ENCODE peak calls at places on chromosomes 6 and 20, in six cellular contexts. One of them, this sample, is unnamed.
A peak's percentile ranks its signal among the peaks of the same experiment; 100 is the strongest.

GRCh38 chr6:91704531-91704930 is 1117.7 kb upstream of the MAP3K7 start:
- DNase-seq in AG04449: no peak
- DNase-seq in brain microvascular endothelial cell: peak; percentile 18
- DNase-seq in tibial nerve: no peak
- DNase-seq in IMR-90: peak; percentile 57
- DNase-seq in HCT116: no peak
- DNase-seq in this sample: peak; percentile 77

GRCh38 chr6:77368660-77369313 is 94.5 kb downstream of the HTR1B start:
- DNase-seq in AG04449: no peak
- DNase-seq in brain microvascular endothelial cell: no peak
- DNase-seq in tibial nerve: no peak
- DNase-seq in IMR-90: peak; percentile 38
- DNase-seq in HCT116: peak; percentile 18
- DNase-seq in this sample: peak; percentile 3

GRCh38 chr20:8385247-8385646 is 253.2 kb downstream of the PLCB1 start:
- DNase-seq in AG04449: peak; percentile 67
- DNase-seq in brain microvascular endothelial cell: peak; percentile 73
- DNase-seq in tibial nerve: no peak
- DNase-seq in IMR-90: peak; percentile 65
- DNase-seq in HCT116: no peak
- DNase-seq in this sample: peak; percentile 64

GRCh38 chr20:59207742-59208357 is 44.2 kb downstream of the ZNF831 start:
- DNase-seq in AG04449: no peak
- DNase-seq in brain microvascular endothelial cell: no peak
- DNase-seq in tibial nerve: no peak
- DNase-seq in IMR-90: no peak
- DNase-seq in HCT116: peak; percentile 16
- DNase-seq in this sample: no peak

GRCh38 chr20:7090001-7090400 is 322.5 kb downstream of the BMP2 start:
- DNase-seq in AG04449: no peak
- DNase-seq in brain microvascular endothelial cell: no peak
- DNase-seq in tibial nerve: no peak
- DNase-seq in IMR-90: no peak
- DNase-seq in HCT116: no peak
- DNase-seq in this sample: no peak

GRCh38 chr20:63567132-63567381 is 7.0 kb downstream of the HELZ2 start:
- DNase-seq in AG04449: no peak
- DNase-seq in brain microvascular endothelial cell: no peak
- DNase-seq in tibial nerve: no peak
- DNase-seq in IMR-90: no peak
- DNase-seq in HCT116: no peak
- DNase-seq in this sample: no peak

GRCh38 chr6:38646166-38646565 is 6.4 kb upstream of the BTBD9 start:
- DNase-seq in AG04449: no peak
- DNase-seq in brain microvascular endothelial cell: no peak
- DNase-seq in tibial nerve: no peak
- DNase-seq in IMR-90: peak; percentile 16
- DNase-seq in HCT116: no peak
- DNase-seq in this sample: peak; percentile 7

GRCh38 chr6:94636780-94637385 is 940.5 kb upstream of the MANEA start:
- DNase-seq in AG04449: no peak
- DNase-seq in brain microvascular endothelial cell: no peak
- DNase-seq in tibial nerve: no peak
- DNase-seq in IMR-90: peak; percentile 1
- DNase-seq in HCT116: peak; percentile 19
- DNase-seq in this sample: peak; percentile 13

GRCh38 chr20:5080384-5080877 is 39.3 kb downstream of the PCNA start:
- DNase-seq in AG04449: no peak
- DNase-seq in brain microvascular endothelial cell: no peak
- DNase-seq in tibial nerve: peak; percentile 62
- DNase-seq in IMR-90: peak; percentile 54
- DNase-seq in HCT116: no peak
- DNase-seq in this sample: no peak

GRCh38 chr20:64154590-64155257 is 9.5 kb upstream of the MYT1 start:
- DNase-seq in AG04449: no peak
- DNase-seq in brain microvascular endothelial cell: no peak
- DNase-seq in tibial nerve: no peak
- DNase-seq in IMR-90: no peak
- DNase-seq in HCT116: no peak
- DNase-seq in this sample: no peak

GRCh38 chr6:26519359-26519758 is 18.8 kb upstream of the HMGN4 start:
- DNase-seq in AG04449: no peak
- DNase-seq in brain microvascular endothelial cell: no peak
- DNase-seq in tibial nerve: no peak
- DNase-seq in IMR-90: no peak
- DNase-seq in HCT116: no peak
- DNase-seq in this sample: no peak

GRCh38 chr20:35478804-35479472 is 23.5 kb downstream of the CEP250 start:
- DNase-seq in AG04449: no peak
- DNase-seq in brain microvascular endothelial cell: peak; percentile 4
- DNase-seq in tibial nerve: no peak
- DNase-seq in IMR-90: no peak
- DNase-seq in HCT116: no peak
- DNase-seq in this sample: no peak

GRCh38 chr20:22757424-22758189 is 173.2 kb upstream of the FOXA2 start:
- DNase-seq in AG04449: no peak
- DNase-seq in brain microvascular endothelial cell: no peak
- DNase-seq in tibial nerve: no peak
- DNase-seq in IMR-90: no peak
- DNase-seq in HCT116: no peak
- DNase-seq in this sample: no peak

GRCh38 chr20:51752343-51752951 is 15.7 kb downstream of the ATP9A start:
- DNase-seq in AG04449: peak; percentile 80
- DNase-seq in brain microvascular endothelial cell: peak; percentile 55
- DNase-seq in tibial nerve: no peak
- DNase-seq in IMR-90: peak; percentile 93
- DNase-seq in HCT116: no peak
- DNase-seq in this sample: peak; percentile 87

GRCh38 chr6:148761532-148761951 is 14.7 kb downstream of the UST start:
- DNase-seq in AG04449: no peak
- DNase-seq in brain microvascular endothelial cell: peak; percentile 29
- DNase-seq in tibial nerve: no peak
- DNase-seq in IMR-90: peak; percentile 22
- DNase-seq in HCT116: no peak
- DNase-seq in this sample: peak; percentile 64

GRCh38 chr6:137200288-137200687 is 18.9 kb downstream of the IFNGR1 start:
- DNase-seq in AG04449: no peak
- DNase-seq in brain microvascular endothelial cell: no peak
- DNase-seq in tibial nerve: no peak
- DNase-seq in IMR-90: no peak
- DNase-seq in HCT116: no peak
- DNase-seq in this sample: no peak

GRCh38 chr6:142313284-142313683 is 11.5 kb downstream of the ADGRG6 start:
- DNase-seq in AG04449: no peak
- DNase-seq in brain microvascular endothelial cell: peak; percentile 65
- DNase-seq in tibial nerve: no peak
- DNase-seq in IMR-90: peak; percentile 85
- DNase-seq in HCT116: no peak
- DNase-seq in this sample: peak; percentile 50

GRCh38 chr6:107418118-107418517 is 41.2 kb downstream of the PDSS2 start:
- DNase-seq in AG04449: no peak
- DNase-seq in brain microvascular endothelial cell: peak; percentile 31
- DNase-seq in tibial nerve: no peak
- DNase-seq in IMR-90: peak; percentile 10
- DNase-seq in HCT116: no peak
- DNase-seq in this sample: no peak

GRCh38 chr6:31541059-31541657 is 645 bp downstream of the DDX39B start:
- DNase-seq in AG04449: no peak
- DNase-seq in brain microvascular endothelial cell: no peak
- DNase-seq in tibial nerve: no peak
- DNase-seq in IMR-90: peak; percentile 50
- DNase-seq in HCT116: no peak
- DNase-seq in this sample: peak; percentile 53

GRCh38 chr6:159169193-159169555 is at the start of gene FNDC1:
- DNase-seq in AG04449: no peak
- DNase-seq in brain microvascular endothelial cell: no peak
- DNase-seq in tibial nerve: no peak
- DNase-seq in IMR-90: no peak
- DNase-seq in HCT116: no peak
- DNase-seq in this sample: no peak

DNA sequence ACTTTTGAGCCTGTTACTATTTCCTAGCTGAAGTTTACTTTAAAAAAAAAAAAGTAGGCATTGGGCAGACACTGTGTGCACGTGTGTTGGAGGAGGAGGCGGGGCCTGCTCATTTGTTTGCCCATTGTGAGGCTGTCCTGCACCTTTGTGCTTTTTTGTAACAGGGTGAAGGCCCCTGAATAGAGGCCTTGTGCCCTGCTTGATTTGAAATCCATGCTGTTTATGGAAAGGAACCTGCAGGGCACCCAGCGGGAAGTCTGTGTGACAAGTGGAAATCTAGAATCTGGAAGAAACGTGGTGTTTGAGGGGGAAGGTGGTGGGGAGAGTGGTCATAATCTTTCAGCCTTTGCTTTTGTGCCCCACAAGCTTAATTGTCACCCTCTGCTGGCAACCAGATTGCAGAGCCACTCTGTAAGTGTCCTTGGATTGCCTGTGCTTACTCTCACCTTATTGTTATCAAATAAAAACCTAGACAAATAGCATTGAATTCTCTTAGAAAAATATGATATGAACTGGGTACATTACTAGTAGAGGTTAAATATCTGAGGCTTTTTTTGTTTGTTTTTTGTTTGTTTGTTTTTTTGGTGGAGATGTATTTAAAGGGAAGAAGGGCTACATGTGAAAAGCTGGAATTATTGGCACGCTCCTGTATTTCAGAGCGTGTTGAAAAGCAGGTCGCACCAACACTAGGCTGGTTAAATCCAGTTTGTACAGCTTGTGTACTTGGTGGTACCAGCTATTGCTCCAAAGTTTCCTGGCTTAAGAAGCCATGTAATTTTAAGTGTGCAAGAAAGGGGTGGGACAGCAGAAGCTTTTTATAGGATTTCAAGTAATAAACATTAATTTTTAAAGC is 156.2 kb downstream of the ARID1B start:
- DNase-seq in AG04449: no peak
- DNase-seq in brain microvascular endothelial cell: no peak
- DNase-seq in tibial nerve: no peak
- DNase-seq in IMR-90: no peak
- DNase-seq in HCT116: no peak
- DNase-seq in this sample: no peak
- TF ChIP-seq CTCF in AG04449: no peak
- TF ChIP-seq CTCF in brain microvascular endothelial cell: no peak
- TF ChIP-seq CTCF in tibial nerve: no peak
- TF ChIP-seq CTCF in IMR-90: no peak
- TF ChIP-seq CTCF in HCT116: no peak
- TF ChIP-seq CTCF in this sample: no peak

DNA sequence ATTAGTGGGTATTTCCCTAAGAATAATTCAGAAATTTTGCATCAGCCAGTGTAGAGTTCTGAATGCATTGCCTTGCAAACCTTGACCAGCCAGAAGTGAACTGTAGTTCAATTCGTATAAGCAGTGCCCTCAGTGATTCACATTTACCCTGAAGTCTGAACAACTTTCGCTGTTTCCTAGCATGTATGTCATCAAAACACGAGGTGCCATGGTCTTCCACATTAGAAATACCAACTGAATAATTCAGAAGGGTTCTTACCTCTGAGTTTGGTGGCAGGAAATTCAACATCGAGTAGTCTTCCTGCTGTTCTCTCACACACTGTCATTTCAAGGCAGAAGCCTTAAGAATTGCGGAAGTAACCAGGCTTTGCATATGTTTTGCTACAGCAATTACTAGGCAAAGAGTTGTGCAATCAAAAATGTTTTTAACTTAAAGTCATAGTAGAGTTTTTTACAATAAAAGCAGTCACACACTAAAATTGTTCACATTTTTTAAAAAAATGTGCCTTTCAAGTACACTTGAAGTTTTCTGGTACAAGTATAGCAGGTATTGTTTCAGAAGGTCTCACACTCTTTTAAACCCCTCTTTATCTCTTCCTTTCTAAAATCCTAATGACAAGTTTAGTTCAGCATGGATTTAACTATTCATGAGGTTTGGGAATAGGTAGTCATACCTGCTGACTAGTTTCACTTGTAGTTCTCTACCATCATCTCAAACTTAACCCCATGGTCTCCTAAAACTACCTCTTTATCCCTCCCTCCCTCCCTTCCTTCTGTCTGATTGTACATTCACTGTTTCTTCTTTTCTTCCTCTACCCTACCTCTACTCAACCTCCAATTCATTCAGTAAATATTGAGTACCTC is 118.3 kb downstream of the STXBP5 start:
- DNase-seq in AG04449: peak; percentile 49
- DNase-seq in brain microvascular endothelial cell: no peak
- DNase-seq in tibial nerve: no peak
- DNase-seq in IMR-90: peak; percentile 73
- DNase-seq in HCT116: no peak
- DNase-seq in this sample: no peak
- H3K4me3 ChIP-seq in AG04449: no peak overlapping the region
- H3K4me3 ChIP-seq in brain microvascular endothelial cell: no peak overlapping the region
- H3K4me3 ChIP-seq in tibial nerve: no peak overlapping the region
- H3K4me3 ChIP-seq in IMR-90: no peak overlapping the region
- H3K4me3 ChIP-seq in HCT116: no peak overlapping the region
- H3K4me3 ChIP-seq in this sample: no peak overlapping the region

GRCh38 chr6:152355166-152355565 is 282.0 kb downstream of the SYNE1 start:
- DNase-seq in AG04449: no peak
- DNase-seq in brain microvascular endothelial cell: no peak
- DNase-seq in tibial nerve: no peak
- DNase-seq in IMR-90: no peak
- DNase-seq in HCT116: no peak
- DNase-seq in this sample: no peak

GRCh38 chr6:152360016-152360415 is 277.1 kb downstream of the SYNE1 start:
- DNase-seq in AG04449: no peak
- DNase-seq in brain microvascular endothelial cell: no peak
- DNase-seq in tibial nerve: no peak
- DNase-seq in IMR-90: no peak
- DNase-seq in HCT116: no peak
- DNase-seq in this sample: no peak

GRCh38 chr6:152356016-152356415 is 281.1 kb downstream of the SYNE1 start:
- DNase-seq in AG04449: no peak
- DNase-seq in brain microvascular endothelial cell: no peak
- DNase-seq in tibial nerve: no peak
- DNase-seq in IMR-90: no peak
- DNase-seq in HCT116: no peak
- DNase-seq in this sample: no peak

GRCh38 chr6:152353440-152353839 is 283.7 kb downstream of the SYNE1 start:
- DNase-seq in AG04449: no peak
- DNase-seq in brain microvascular endothelial cell: no peak
- DNase-seq in tibial nerve: no peak
- DNase-seq in IMR-90: no peak
- DNase-seq in HCT116: no peak
- DNase-seq in this sample: no peak

GRCh38 chr6:152356659-152357058 is 280.5 kb downstream of the SYNE1 start:
- DNase-seq in AG04449: no peak
- DNase-seq in brain microvascular endothelial cell: peak; percentile 32
- DNase-seq in tibial nerve: no peak
- DNase-seq in IMR-90: peak; percentile 47
- DNase-seq in HCT116: peak; percentile 27
- DNase-seq in this sample: peak; percentile 27
- TF ChIP-seq CTCF in AG04449: no peak
- TF ChIP-seq CTCF in brain microvascular endothelial cell: peak; percentile 49
- TF ChIP-seq CTCF in tibial nerve: no peak
- TF ChIP-seq CTCF in IMR-90: peak; percentile 41
- TF ChIP-seq CTCF in HCT116: peak; percentile 23
- TF ChIP-seq CTCF in this sample: peak; percentile 33

DNA sequence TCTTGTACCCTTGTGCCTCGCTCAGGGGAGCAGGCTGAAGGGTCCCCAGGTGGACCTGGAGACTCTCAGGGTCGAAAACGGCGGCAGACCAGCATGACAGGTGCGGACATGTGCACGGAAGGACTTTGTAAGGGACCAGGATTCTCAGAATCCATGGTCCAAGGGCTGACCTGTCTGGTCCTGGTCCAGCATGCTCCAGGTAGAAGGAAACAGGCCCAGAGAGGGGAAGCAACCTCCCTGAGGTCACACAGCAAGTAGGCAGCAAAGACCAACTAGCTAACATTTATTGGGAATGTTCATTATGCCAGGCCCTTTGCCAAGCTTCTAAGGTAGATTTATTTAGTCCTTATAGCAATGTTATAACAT is 5.9 kb downstream of the CDKN1A start:
- DNase-seq in AG04449: no peak
- DNase-seq in brain microvascular endothelial cell: no peak
- DNase-seq in tibial nerve: no peak
- DNase-seq in IMR-90: no peak
- DNase-seq in HCT116: no peak
- DNase-seq in this sample: no peak
- H3K4me3 ChIP-seq in AG04449: no peak overlapping the region
- H3K4me3 ChIP-seq in brain microvascular endothelial cell: no peak overlapping the region
- H3K4me3 ChIP-seq in tibial nerve: no peak overlapping the region
- H3K4me3 ChIP-seq in IMR-90: no peak overlapping the region
- H3K4me3 ChIP-seq in HCT116: no peak overlapping the region
- H3K4me3 ChIP-seq in this sample: no peak overlapping the region